ENCODE peak calls at places on chromosomes 6 and 20, in eight cellular contexts. One of them, this sample, is unnamed.

GRCh38 chr6:139336488-139336887 is 38.0 kb downstream of the CITED2 start:
- DNase-seq in endothelial cell: no peak
- DNase-seq in HEK293T: no peak
- DNase-seq in PC-3: no peak
- DNase-seq in stomach: peak
- DNase-seq in stimulated activated CD8-positive, alpha-beta memory T cell treated with anti-CD3 and anti-CD28 coated beads, Interleukin-2, amount 100 ng/mL, for 48 hours: no peak
- DNase-seq in HepG2: no peak
- DNase-seq in activated CD8-positive, alpha-beta T cell treated with anti-CD3 and anti-CD28 coated beads for 36 hours: no peak
- DNase-seq in this sample: peak

GRCh38 chr20:22353586-22353985 is 230.8 kb downstream of the FOXA2 start:
- DNase-seq in endothelial cell: no peak
- DNase-seq in HEK293T: no peak
- DNase-seq in PC-3: peak
- DNase-seq in stomach: no peak
- DNase-seq in stimulated activated CD8-positive, alpha-beta memory T cell treated with anti-CD3 and anti-CD28 coated beads, Interleukin-2, amount 100 ng/mL, for 48 hours: no peak
- DNase-seq in HepG2: no peak
- DNase-seq in activated CD8-positive, alpha-beta T cell treated with anti-CD3 and anti-CD28 coated beads for 36 hours: no peak
- DNase-seq in this sample: no peak

GRCh38 chr6:157289764-157290163 is 33.6 kb downstream of the TMEM242 start:
- DNase-seq in endothelial cell: no peak
- DNase-seq in HEK293T: no peak
- DNase-seq in PC-3: no peak
- DNase-seq in stomach: no peak
- DNase-seq in stimulated activated CD8-positive, alpha-beta memory T cell treated with anti-CD3 and anti-CD28 coated beads, Interleukin-2, amount 100 ng/mL, for 48 hours: no peak
- DNase-seq in HepG2: no peak
- DNase-seq in activated CD8-positive, alpha-beta T cell treated with anti-CD3 and anti-CD28 coated beads for 36 hours: no peak
- DNase-seq in this sample: no peak

GRCh38 chr6:156865019-156865629 is 87.9 kb downstream of the ARID1B start:
- DNase-seq in endothelial cell: no peak
- DNase-seq in HEK293T: no peak
- DNase-seq in PC-3: no peak
- DNase-seq in stomach: no peak
- DNase-seq in stimulated activated CD8-positive, alpha-beta memory T cell treated with anti-CD3 and anti-CD28 coated beads, Interleukin-2, amount 100 ng/mL, for 48 hours: no peak
- DNase-seq in HepG2: no peak
- DNase-seq in activated CD8-positive, alpha-beta T cell treated with anti-CD3 and anti-CD28 coated beads for 36 hours: no peak
- DNase-seq in this sample: no peak

GRCh38 chr20:25199473-25200265 is 4.2 kb downstream of the ENTPD6 start:
- DNase-seq in endothelial cell: no peak
- DNase-seq in HEK293T: no peak
- DNase-seq in PC-3: no peak
- DNase-seq in stomach: no peak
- DNase-seq in stimulated activated CD8-positive, alpha-beta memory T cell treated with anti-CD3 and anti-CD28 coated beads, Interleukin-2, amount 100 ng/mL, for 48 hours: no peak
- DNase-seq in HepG2: no peak
- DNase-seq in activated CD8-positive, alpha-beta T cell treated with anti-CD3 and anti-CD28 coated beads for 36 hours: no peak
- DNase-seq in this sample: no peak

GRCh38 chr6:126550323-126550722 is 210.4 kb downstream of the CENPW start:
- DNase-seq in endothelial cell: no peak
- DNase-seq in HEK293T: no peak
- DNase-seq in PC-3: no peak
- DNase-seq in stomach: no peak
- DNase-seq in stimulated activated CD8-positive, alpha-beta memory T cell treated with anti-CD3 and anti-CD28 coated beads, Interleukin-2, amount 100 ng/mL, for 48 hours: no peak
- DNase-seq in HepG2: peak
- DNase-seq in activated CD8-positive, alpha-beta T cell treated with anti-CD3 and anti-CD28 coated beads for 36 hours: no peak
- DNase-seq in this sample: no peak

GRCh38 chr20:1491281-1491840 is at the start of gene SIRPB2:
- DNase-seq in endothelial cell: peak
- DNase-seq in HEK293T: no peak
- DNase-seq in PC-3: no peak
- DNase-seq in stomach: no peak
- DNase-seq in stimulated activated CD8-positive, alpha-beta memory T cell treated with anti-CD3 and anti-CD28 coated beads, Interleukin-2, amount 100 ng/mL, for 48 hours: no peak
- DNase-seq in HepG2: no peak
- DNase-seq in activated CD8-positive, alpha-beta T cell treated with anti-CD3 and anti-CD28 coated beads for 36 hours: no peak
- DNase-seq in this sample: no peak

GRCh38 chr6:27547157-27548075 is 74.5 kb upstream of the ZNF184 start:
- DNase-seq in endothelial cell: peak
- DNase-seq in HEK293T: peak
- DNase-seq in PC-3: peak
- DNase-seq in stomach: no peak
- DNase-seq in stimulated activated CD8-positive, alpha-beta memory T cell treated with anti-CD3 and anti-CD28 coated beads, Interleukin-2, amount 100 ng/mL, for 48 hours: peak
- DNase-seq in HepG2: peak
- DNase-seq in activated CD8-positive, alpha-beta T cell treated with anti-CD3 and anti-CD28 coated beads for 36 hours: peak
- DNase-seq in this sample: peak

GRCh38 chr20:51249215-51249614 is 226.3 kb upstream of the KCNG1 start:
- DNase-seq in endothelial cell: no peak
- DNase-seq in HEK293T: no peak
- DNase-seq in PC-3: no peak
- DNase-seq in stomach: no peak
- DNase-seq in stimulated activated CD8-positive, alpha-beta memory T cell treated with anti-CD3 and anti-CD28 coated beads, Interleukin-2, amount 100 ng/mL, for 48 hours: no peak
- DNase-seq in HepG2: no peak
- DNase-seq in activated CD8-positive, alpha-beta T cell treated with anti-CD3 and anti-CD28 coated beads for 36 hours: no peak
- DNase-seq in this sample: no peak

GRCh38 chr6:36924131-36924530 is 30.4 kb upstream of the PI16 start:
- DNase-seq in endothelial cell: no peak
- DNase-seq in HEK293T: no peak
- DNase-seq in PC-3: no peak
- DNase-seq in stomach: no peak
- DNase-seq in stimulated activated CD8-positive, alpha-beta memory T cell treated with anti-CD3 and anti-CD28 coated beads, Interleukin-2, amount 100 ng/mL, for 48 hours: no peak
- DNase-seq in HepG2: no peak
- DNase-seq in activated CD8-positive, alpha-beta T cell treated with anti-CD3 and anti-CD28 coated beads for 36 hours: peak
- DNase-seq in this sample: peak

GRCh38 chr20:2626853-2627541 is 25.4 kb upstream of the NOP56 start:
- DNase-seq in endothelial cell: no peak
- DNase-seq in HEK293T: no peak
- DNase-seq in PC-3: peak
- DNase-seq in stomach: no peak
- DNase-seq in stimulated activated CD8-positive, alpha-beta memory T cell treated with anti-CD3 and anti-CD28 coated beads, Interleukin-2, amount 100 ng/mL, for 48 hours: no peak
- DNase-seq in HepG2: peak
- DNase-seq in activated CD8-positive, alpha-beta T cell treated with anti-CD3 and anti-CD28 coated beads for 36 hours: no peak
- DNase-seq in this sample: peak

GRCh38 chr6:152124432-152125074 is 317.1 kb downstream of the ESR1 start:
- DNase-seq in endothelial cell: no peak
- DNase-seq in HEK293T: peak
- DNase-seq in PC-3: peak
- DNase-seq in stomach: no peak
- DNase-seq in stimulated activated CD8-positive, alpha-beta memory T cell treated with anti-CD3 and anti-CD28 coated beads, Interleukin-2, amount 100 ng/mL, for 48 hours: no peak
- DNase-seq in HepG2: peak
- DNase-seq in activated CD8-positive, alpha-beta T cell treated with anti-CD3 and anti-CD28 coated beads for 36 hours: no peak
- DNase-seq in this sample: peak

GRCh38 chr20:60761056-60761455 is 491.0 kb upstream of the CDH4 start:
- DNase-seq in endothelial cell: no peak
- DNase-seq in HEK293T: no peak
- DNase-seq in PC-3: no peak
- DNase-seq in stomach: no peak
- DNase-seq in stimulated activated CD8-positive, alpha-beta memory T cell treated with anti-CD3 and anti-CD28 coated beads, Interleukin-2, amount 100 ng/mL, for 48 hours: no peak
- DNase-seq in HepG2: no peak
- DNase-seq in activated CD8-positive, alpha-beta T cell treated with anti-CD3 and anti-CD28 coated beads for 36 hours: no peak
- DNase-seq in this sample: no peak

GRCh38 chr20:22507240-22507961 is 77.0 kb downstream of the FOXA2 start:
- DNase-seq in endothelial cell: no peak
- DNase-seq in HEK293T: no peak
- DNase-seq in PC-3: no peak
- DNase-seq in stomach: no peak
- DNase-seq in stimulated activated CD8-positive, alpha-beta memory T cell treated with anti-CD3 and anti-CD28 coated beads, Interleukin-2, amount 100 ng/mL, for 48 hours: no peak
- DNase-seq in HepG2: peak
- DNase-seq in activated CD8-positive, alpha-beta T cell treated with anti-CD3 and anti-CD28 coated beads for 36 hours: no peak
- DNase-seq in this sample: no peak